ENCODE peak calls at places on chromosomes 4 and X, in nine cellular contexts. U is HL-60, K is mesothelial cell of epicardium, J is osteoblast, I is HFF-Myc, Z is AG04450, C is glutamatergic neuron, T is cardiac muscle cell, Y is gastrocnemius medialis. V is an unnamed sample.

GRCh38 chr4:122205687-122206086 is 53.6 kb downstream of the BLTP1 start:
- DNase-seq in U (no peak), K (no peak), J (no peak), I (no peak), Z (no peak), C (no peak), T (no peak), Y (no peak), V (no peak)

GRCh38 chrX:147550217-147550616 is 361.5 kb upstream of the FMR1 start:
- DNase-seq in U (peak), K (peak), J (no peak), I (no peak), Z (no peak), C (peak), T (peak), Y (no peak), V (no peak)

GRCh38 chrX:140712413-140713173 is 3.0 kb downstream of the LINC00632 start:
- DNase-seq in U (no peak), K (peak), J (no peak), I (peak), Z (no peak), C (peak), T (peak), Y (no peak), V (peak)

GRCh38 chr4:106201373-106201772 is 114.6 kb downstream of the TBCK start:
- DNase-seq in U (no peak), K (no peak), J (no peak), I (no peak), Z (no peak), C (no peak), T (peak), Y (no peak), V (no peak)

GRCh38 chr4:151991884-151992166 is 231.0 kb upstream of the GATB start:
- DNase-seq in U (no peak), K (no peak), J (no peak), I (no peak), Z (no peak), C (no peak), T (no peak), Y (no peak), V (no peak)

GRCh38 chr4:47972181-47972580 is 44.3 kb downstream of the CNGA1 start:
- DNase-seq in U (no peak), K (no peak), J (no peak), I (no peak), Z (no peak), C (no peak), T (no peak), Y (no peak), V (no peak)

GRCh38 chr4:40214038-40214437 is 17.2 kb downstream of the RHOH start:
- DNase-seq in U (no peak), K (no peak), J (no peak), I (no peak), Z (no peak), C (no peak), T (no peak), Y (no peak), V (no peak)

GRCh38 chr4:152540941-152541340 is 5.0 kb upstream of the FBXW7 start:
- DNase-seq in U (no peak), K (no peak), J (no peak), I (no peak), Z (no peak), C (no peak), T (no peak), Y (no peak), V (no peak)

GRCh38 chrX:2928127-2928582 is 984 bp downstream of the ARSD start:
- DNase-seq in U (peak), K (peak), J (peak), I (peak), Z (no peak), C (peak), T (peak), Y (peak), V (peak)

GRCh38 chr4:187480146-187481145 is 515.1 kb upstream of the ZFP42 start:
- DNase-seq in U (no peak), K (no peak), J (peak), I (no peak), Z (no peak), C (no peak), T (no peak), Y (no peak), V (no peak)

GRCh38 chrX:151396042-151396826 is 772 bp upstream of the VMA21 start:
- DNase-seq in U (peak), K (no peak), J (peak), I (peak), Z (peak), C (no peak), T (no peak), Y (no peak), V (peak)

GRCh38 chr4:37767019-37767418 is 59.5 kb upstream of the PGM2 start:
- DNase-seq in U (no peak), K (no peak), J (no peak), I (no peak), Z (no peak), C (no peak), T (no peak), Y (no peak), V (no peak)

GRCh38 chrX:147476008-147476407 is 435.7 kb upstream of the FMR1 start:
- DNase-seq in U (peak), K (no peak), J (no peak), I (no peak), Z (no peak), C (peak), T (peak), Y (no peak), V (no peak)

GRCh38 chrX:2967998-2968909 is 38.1 kb upstream of the ARSH start:
- DNase-seq in U (peak), K (no peak), J (peak), I (no peak), Z (no peak), C (peak), T (no peak), Y (no peak), V (no peak)

GRCh38 chr4:98261291-98262271 is at the start of gene RAP1GDS1:
- DNase-seq in U (peak), K (no peak), J (peak), I (peak), Z (peak), C (peak), T (peak), Y (peak), V (peak)

GRCh38 chr4:153764611-153765368 is 5.0 kb upstream of the RNF175 start:
- DNase-seq in U (no peak), K (no peak), J (no peak), I (peak), Z (no peak), C (no peak), T (no peak), Y (no peak), V (no peak)

GRCh38 chr4:151688003-151688784 is 72.6 kb downstream of the GATB start:
- DNase-seq in U (no peak), K (peak), J (peak), I (no peak), Z (no peak), C (peak), T (peak), Y (no peak), V (no peak)

GRCh38 chr4:80336582-80336981 is 1.1 kb downstream of the CFAP299 start:
- DNase-seq in U (peak), K (peak), J (peak), I (peak), Z (no peak), C (no peak), T (peak), Y (no peak), V (no peak)

GRCh38 chr4:40626183-40626990 is 3.3 kb downstream of the RBM47 start:
- DNase-seq in U (no peak), K (no peak), J (no peak), I (no peak), Z (no peak), C (no peak), T (no peak), Y (no peak), V (no peak)

GRCh38 chrX:146907391-146908240 is 93.1 kb upstream of the CXorf51A start:
- DNase-seq in U (no peak), K (no peak), J (no peak), I (no peak), Z (no peak), C (no peak), T (no peak), Y (no peak), V (no peak)

GRCh38 chrX:100673397-100673953 is 29.5 kb downstream of the SRPX2 start:
- DNase-seq in U (no peak), K (no peak), J (peak), I (peak), Z (peak), C (no peak), T (no peak), Y (no peak), V (no peak)

GRCh38 chr4:78171482-78171881 is 114.4 kb downstream of the FRAS1 start:
- DNase-seq in U (no peak), K (no peak), J (no peak), I (no peak), Z (no peak), C (no peak), T (peak), Y (no peak), V (no peak)

GRCh38 chrX:101230636-101231035 is 11.1 kb downstream of the DRP2 start:
- DNase-seq in U (no peak), K (no peak), J (no peak), I (no peak), Z (no peak), C (no peak), T (no peak), Y (no peak), V (no peak)

GRCh38 chrX:134933911-134934310 is 56.9 kb upstream of the SMIM10 start:
- DNase-seq in U (no peak), K (no peak), J (no peak), I (no peak), Z (no peak), C (no peak), T (peak), Y (no peak), V (peak)

GRCh38 chr4:104860227-104861123 is 286.2 kb upstream of the TET2 start:
- DNase-seq in U (peak), K (peak), J (peak), I (peak), Z (peak), C (peak), T (peak), Y (peak), V (no peak)

GRCh38 chr4:24754586-24754985 is 40.8 kb upstream of the SOD3 start:
- DNase-seq in U (no peak), K (no peak), J (no peak), I (no peak), Z (no peak), C (no peak), T (no peak), Y (no peak), V (no peak)

GRCh38 chrX:9534686-9535085 is 69.8 kb downstream of the TBL1X start:
- DNase-seq in U (no peak), K (no peak), J (no peak), I (peak), Z (no peak), C (no peak), T (no peak), Y (no peak), V (no peak)

GRCh38 chr4:101795704-101796103 is 5.2 kb downstream of the BANK1 start:
- DNase-seq in U (no peak), K (no peak), J (no peak), I (no peak), Z (no peak), C (no peak), T (no peak), Y (no peak), V (no peak)

GRCh38 chr4:8618421-8618820 is 25.9 kb downstream of the CPZ start:
- DNase-seq in U (no peak), K (no peak), J (no peak), I (no peak), Z (no peak), C (no peak), T (no peak), Y (no peak), V (no peak)

GRCh38 chrX:124212622-124213021 is 119.8 kb upstream of the TEX13D start:
- DNase-seq in U (peak), K (no peak), J (no peak), I (no peak), Z (no peak), C (no peak), T (no peak), Y (no peak), V (no peak)

GRCh38 chrX:110086916-110087484 is 84.1 kb downstream of the TMEM164 start:
- DNase-seq in U (peak), K (no peak), J (peak), I (no peak), Z (peak), C (no peak), T (no peak), Y (no peak), V (no peak)

GRCh38 chr4:141763373-141763772 is 127.0 kb downstream of the IL15 start:
- DNase-seq in U (no peak), K (no peak), J (no peak), I (no peak), Z (no peak), C (no peak), T (no peak), Y (no peak), V (no peak)

GRCh38 chrX:22396408-22396807 is 123.7 kb downstream of the CBLL2 start:
- DNase-seq in U (no peak), K (no peak), J (no peak), I (no peak), Z (no peak), C (no peak), T (no peak), Y (no peak), V (no peak)

GRCh38 chrX:22395372-22395771 is 122.7 kb downstream of the CBLL2 start:
- DNase-seq in U (no peak), K (no peak), J (no peak), I (no peak), Z (no peak), C (no peak), T (no peak), Y (no peak), V (no peak)

GRCh38 chrX:22389544-22390243 is 117.0 kb downstream of the CBLL2 start:
- DNase-seq in U (no peak), K (no peak), J (peak), I (no peak), Z (peak), C (no peak), T (no peak), Y (no peak), V (no peak)

GRCh38 chrX:22397566-22397965 is 124.9 kb downstream of the CBLL2 start:
- DNase-seq in U (no peak), K (no peak), J (no peak), I (no peak), Z (no peak), C (no peak), T (no peak), Y (no peak), V (no peak)

DNA sequence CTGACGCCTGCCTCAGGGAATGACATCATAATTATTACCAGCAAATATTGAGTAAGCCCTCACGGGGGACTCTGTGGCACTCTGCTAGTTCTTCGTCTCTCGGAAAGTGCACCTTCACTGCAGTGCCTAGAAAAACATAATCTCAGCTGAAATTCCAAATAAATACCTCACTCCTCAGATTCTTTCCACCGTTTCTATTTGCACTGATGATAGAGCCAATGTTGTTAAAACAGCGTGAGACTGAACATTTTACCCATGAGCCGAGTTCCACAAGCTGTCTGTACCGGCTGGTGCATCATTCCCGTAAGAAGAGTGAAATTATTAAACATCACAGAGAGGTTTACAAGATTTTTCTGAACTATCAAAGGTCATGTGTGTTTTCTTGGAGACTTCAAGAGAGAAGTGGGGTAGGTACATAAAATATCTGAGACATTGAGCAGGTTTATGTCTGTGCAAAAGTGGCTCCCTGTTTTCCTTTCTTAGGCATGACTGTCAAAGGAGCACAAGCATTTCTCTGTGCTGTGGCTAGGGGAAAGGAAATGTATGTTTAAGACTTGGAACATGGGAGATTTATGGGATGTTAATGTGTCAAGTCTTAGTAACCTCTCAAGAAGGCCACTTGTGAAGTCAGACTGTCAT is 119.6 kb downstream of the CBLL2 start:
- DNase-seq in U (no peak), K (no peak), J (peak), I (no peak), Z (no peak), C (no peak), T (no peak), Y (no peak), V (no peak)
- TF ChIP-seq CTCF in U (no peak), K (no peak), J (no peak), I (no peak), Z (no peak), C (no peak), T (no peak), Y (no peak), V (no peak)

GRCh38 chr4:11488657-11489448 is 60.2 kb upstream of the HS3ST1 start:
- DNase-seq in U (no peak), K (no peak), J (no peak), I (no peak), Z (no peak), C (no peak), T (no peak), Y (no peak), V (no peak)
- TF ChIP-seq CTCF in U (no peak), K (no peak), J (no peak), I (no peak), Z (no peak), C (no peak), T (no peak), Y (no peak), V (peak)

GRCh38 chr4:180840142-180840541 is 1403.1 kb upstream of the TENM3 start:
- DNase-seq in U (no peak), K (no peak), J (no peak), I (no peak), Z (no peak), C (no peak), T (no peak), Y (no peak), V (no peak)
- TF ChIP-seq CTCF in U (no peak), K (no peak), J (no peak), I (no peak), Z (peak), C (no peak), T (no peak), Y (no peak), V (no peak)

GRCh38 chrX:104929324-104929723 is 291.2 kb downstream of the TEX13A start:
- DNase-seq in U (no peak), K (no peak), J (no peak), I (no peak), Z (no peak), C (no peak), T (no peak), Y (no peak), V (no peak)
- TF ChIP-seq CTCF in U (no peak), K (no peak), J (no peak), I (no peak), Z (no peak), C (no peak), T (no peak), Y (no peak), V (no peak)

GRCh38 chr4:6680372-6681034 is 13.2 kb upstream of the S100P start:
- DNase-seq in U (no peak), K (no peak), J (peak), I (no peak), Z (no peak), C (no peak), T (no peak), Y (no peak), V (no peak)
- TF ChIP-seq CTCF in U (no peak), K (no peak), J (peak), I (peak), Z (peak), C (peak), T (no peak), Y (no peak), V (no peak)

GRCh38 chr4:72987741-72988729 is 81.5 kb downstream of the COX18 start:
- DNase-seq in U (no peak), K (no peak), J (no peak), I (no peak), Z (no peak), C (no peak), T (no peak), Y (no peak), V (no peak)
- TF ChIP-seq CTCF in U (no peak), K (no peak), J (peak), I (no peak), Z (no peak), C (no peak), T (peak), Y (no peak), V (no peak)

GRCh38 chrX:70995338-70995737 is 64.4 kb upstream of the SLC7A3 start:
- DNase-seq in U (no peak), K (no peak), J (no peak), I (no peak), Z (no peak), C (no peak), T (no peak), Y (no peak), V (no peak)

GRCh38 chrX:71000139-71000538 is 68.0 kb downstream of the SNX12 start:
- DNase-seq in U (no peak), K (no peak), J (no peak), I (no peak), Z (no peak), C (no peak), T (no peak), Y (no peak), V (no peak)

GRCh38 chrX:70998402-70999027 is 67.6 kb upstream of the SLC7A3 start:
- DNase-seq in U (peak), K (peak), J (no peak), I (peak), Z (no peak), C (no peak), T (peak), Y (no peak), V (no peak)
- TF ChIP-seq CTCF in U (no peak), K (no peak), J (peak), I (peak), Z (peak), C (no peak), T (peak), Y (no peak), V (peak)

GRCh38 chr4:16278178-16278577 is 51.9 kb upstream of the TAPT1 start:
- DNase-seq in U (no peak), K (no peak), J (no peak), I (no peak), Z (no peak), C (no peak), T (no peak), Y (no peak), V (no peak)
- TF ChIP-seq CTCF in U (no peak), K (peak), J (peak), I (peak), Z (peak), C (no peak), T (peak), Y (no peak), V (peak)

DNA sequence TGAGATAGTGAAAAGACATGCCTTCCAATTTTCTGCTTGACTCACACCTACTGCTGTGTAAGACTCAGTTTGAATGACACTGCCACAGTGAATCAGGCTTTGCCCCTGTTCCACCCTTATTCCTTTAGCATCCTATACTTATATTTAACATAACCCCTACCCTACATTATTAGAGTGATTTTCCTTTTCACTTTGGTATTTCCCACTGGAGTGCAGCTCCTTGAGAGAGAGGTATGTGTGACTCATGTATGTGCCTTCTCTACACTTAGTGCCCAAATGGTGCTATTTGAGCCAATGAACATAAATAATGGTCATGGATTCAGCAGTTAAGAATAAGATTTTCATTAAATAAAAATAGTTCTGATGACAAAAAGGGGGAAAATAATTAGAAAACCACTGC is 69.5 kb downstream of the RRAGB start:
- DNase-seq in U (no peak), K (no peak), J (no peak), I (no peak), Z (no peak), C (no peak), T (no peak), Y (no peak), V (no peak)
- TF ChIP-seq CTCF in U (no peak), K (no peak), J (no peak), I (no peak), Z (no peak), C (no peak), T (no peak), Y (no peak), V (no peak)